ENCODE peak calls at places on chromosome 15, in ten cellular contexts. Q is GM20000, J is Daoy, Z is iris pigment epithelial cell, C is AG10803, A is IMR-90, O is activated B cell treated with CpG ODN at 0.5 μM for 24 hours, U is left cardiac atrium, R is frontal cortex, G is Calu3. S is an unnamed sample.
A peak's percentile ranks its signal among the peaks of the same experiment; 100 is the strongest.

GRCh38 chr15:58602823-58603222 is 146.7 kb downstream of the ADAM10 start:
- DNase-seq in Q (no peak), J (no peak), Z (no peak), C (no peak), A (no peak), O (no peak), U (no peak), R (no peak), G (no peak), S (no peak)

GRCh38 chr15:92429378-92430066 is 35.8 kb downstream of the ST8SIA2 start:
- DNase-seq in Q (no peak), J (peak; percentile 82), Z (peak; percentile 29), C (peak; percentile 91), A (peak; percentile 61), O (no peak), U (no peak), R (no peak), G (no peak), S (no peak)

GRCh38 chr15:88709960-88710715 is 71.3 kb downstream of the ISG20 start:
- DNase-seq in Q (no peak), J (no peak), Z (no peak), C (no peak), A (no peak), O (no peak), U (no peak), R (no peak), G (no peak), S (peak; percentile 56)

GRCh38 chr15:22936577-22937472 is 43.3 kb downstream of the CYFIP1 start:
- DNase-seq in Q (peak; percentile 87), J (no peak), Z (no peak), C (no peak), A (no peak), O (no peak), U (no peak), R (no peak), G (no peak), S (no peak)

GRCh38 chr15:50880651-50881114 is 27.8 kb upstream of the AP4E1 start:
- DNase-seq in Q (peak; percentile 41), J (peak; percentile 28), Z (peak; percentile 72), C (peak; percentile 93), A (peak; percentile 86), O (no peak), U (no peak), R (no peak), G (no peak), S (no peak)

GRCh38 chr15:55532944-55533343 is 24.9 kb upstream of the DNAAF4 start:
- DNase-seq in Q (no peak), J (no peak), Z (no peak), C (no peak), A (no peak), O (no peak), U (no peak), R (no peak), G (no peak), S (no peak)

GRCh38 chr15:36230741-36231140 is 348.7 kb upstream of the CDIN1 start:
- DNase-seq in Q (no peak), J (peak; percentile 29), Z (peak; percentile 10), C (peak; percentile 3), A (peak; percentile 84), O (no peak), U (no peak), R (no peak), G (no peak), S (no peak)

GRCh38 chr15:51970132-51970817 is 1.3 kb downstream of the LEO1 start:
- DNase-seq in Q (no peak), J (no peak), Z (no peak), C (no peak), A (no peak), O (no peak), U (no peak), R (no peak), G (no peak), S (no peak)

GRCh38 chr15:35007397-35007796 is 19.3 kb upstream of the ZNF770 start:
- DNase-seq in Q (no peak), J (no peak), Z (no peak), C (no peak), A (no peak), O (no peak), U (no peak), R (no peak), G (no peak), S (no peak)

GRCh38 chr15:78772738-78773137 is 38.5 kb downstream of the ADAMTS7 start:
- DNase-seq in Q (no peak), J (no peak), Z (no peak), C (no peak), A (no peak), O (no peak), U (peak; percentile 8), R (no peak), G (no peak), S (no peak)

GRCh38 chr15:75109731-75110130 is 86.3 kb downstream of the PPCDC start:
- DNase-seq in Q (no peak), J (no peak), Z (no peak), C (no peak), A (no peak), O (no peak), U (no peak), R (no peak), G (no peak), S (no peak)

GRCh38 chr15:42085236-42085605 is 9.1 kb downstream of the PLA2G4D start:
- DNase-seq in Q (no peak), J (no peak), Z (no peak), C (no peak), A (no peak), O (no peak), U (no peak), R (no peak), G (no peak), S (peak; percentile 61)

GRCh38 chr15:34240537-34240936 is 15.7 kb downstream of the EMC4 start:
- DNase-seq in Q (no peak), J (no peak), Z (no peak), C (no peak), A (no peak), O (no peak), U (no peak), R (no peak), G (no peak), S (no peak)

GRCh38 chr15:52383100-52383588 is 87.5 kb upstream of the MYO5C start:
- DNase-seq in Q (peak; percentile 31), J (no peak), Z (peak; percentile 17), C (no peak), A (peak; percentile 45), O (no peak), U (no peak), R (no peak), G (no peak), S (no peak)

GRCh38 chr15:72375846-72376581 is at the start of gene HEXA:
- DNase-seq in Q (peak; percentile 92), J (peak; percentile 97), Z (peak; percentile 92), C (peak; percentile 93), A (peak; percentile 89), O (peak; percentile 99), U (peak; percentile 98), R (peak; percentile 89), G (peak; percentile 99), S (peak; percentile 97)